ENCODE peak calls at places on chromosomes 3 and 15, in nine cellular contexts. V is NB4, K is gastrocnemius medialis, L is ovary, A is upper lobe of left lung, X is IMR-90, Q is K562, P is testis, W is lower leg skin. M is an unnamed sample.

GRCh38 chr3:194711913-194712312 is 26.2 kb downstream of the FAM43A start:
- DNase-seq in V (no peak), X (peak), K (peak), P (no peak), L (no peak), W (peak), Q (no peak), A (no peak), M (peak)

GRCh38 chr15:77975332-77976119 is 102.0 kb downstream of the TBC1D2B start:
- DNase-seq in Q (no peak), V (no peak), L (peak), A (peak), W (no peak), P (peak), K (no peak), X (no peak), M (no peak)

GRCh38 chr3:140630366-140630765 is 47.5 kb upstream of the TRIM42 start:
- DNase-seq in X (no peak), P (no peak), V (no peak), A (no peak), K (no peak), Q (no peak), W (no peak), L (no peak), M (no peak)

GRCh38 chr15:59438891-59439290 is 905 bp downstream of the FAM81A start:
- DNase-seq in V (no peak), K (no peak), Q (no peak), A (peak), L (peak), W (no peak), P (peak), X (no peak), M (no peak)

GRCh38 chr3:182914341-182914740 is 66.0 kb downstream of the DCUN1D1 start:
- DNase-seq in Q (no peak), V (no peak), X (peak), K (no peak), P (no peak), L (no peak), A (no peak), W (no peak), M (no peak)

GRCh38 chr15:57618325-57618724 is 26.6 kb downstream of the MYZAP start:
- DNase-seq in W (no peak), P (no peak), K (no peak), Q (no peak), A (no peak), X (no peak), V (no peak), L (no peak), M (no peak)

GRCh38 chr3:181782306-181782924 is 70.7 kb downstream of the SOX2 start:
- DNase-seq in A (no peak), Q (peak), V (no peak), K (no peak), L (no peak), W (no peak), P (no peak), X (no peak), M (no peak)

GRCh38 chr3:9715764-9716437 is 12.3 kb downstream of the CPNE9 start:
- DNase-seq in K (peak), X (peak), W (peak), Q (peak), P (peak), V (peak), L (peak), A (no peak), M (peak)

GRCh38 chr3:194689493-194689901 is 3.8 kb downstream of the FAM43A start:
- DNase-seq in W (no peak), K (no peak), X (peak), A (no peak), V (peak), L (no peak), P (no peak), Q (no peak), M (peak)

GRCh38 chr3:45509038-45509767 is 85.3 kb upstream of the LIMD1 start:
- DNase-seq in X (peak), V (peak), Q (no peak), A (no peak), P (no peak), W (no peak), L (no peak), K (no peak), M (no peak)

GRCh38 chr3:160725326-160725725 is 30.7 kb upstream of the PPM1L start:
- DNase-seq in V (no peak), K (no peak), A (no peak), P (no peak), L (no peak), X (no peak), Q (no peak), W (no peak), M (no peak)

GRCh38 chr3:69309810-69310209 is 76.1 kb downstream of the FRMD4B start:
- DNase-seq in V (peak), W (no peak), A (no peak), X (peak), L (no peak), P (no peak), Q (no peak), K (no peak), M (no peak)

GRCh38 chr15:66249623-66250174 is 3.9 kb downstream of the MEGF11 start:
- DNase-seq in K (no peak), P (no peak), A (no peak), W (no peak), L (no peak), Q (no peak), X (no peak), V (no peak), M (no peak)

GRCh38 chr3:122239112-122239511 is 55.6 kb downstream of the CASR start:
- DNase-seq in W (no peak), P (no peak), A (no peak), L (no peak), K (no peak), Q (no peak), V (no peak), X (no peak), M (no peak)

GRCh38 chr3:17967953-17968352 is 225.5 kb upstream of the TBC1D5 start:
- DNase-seq in P (no peak), V (peak), K (no peak), L (no peak), W (no peak), X (no peak), A (no peak), Q (no peak), M (no peak)
- TF ChIP-seq CTCF in P (no peak), V (no peak), K (no peak), L (no peak), W (no peak), X (no peak), A (no peak), Q (no peak), M (no peak)

GRCh38 chr3:30775070-30775469 is 119.4 kb downstream of the GADL1 start:
- DNase-seq in Q (no peak), L (no peak), X (no peak), A (no peak), W (no peak), V (no peak), K (no peak), P (no peak), M (no peak)
- H3K4me3 ChIP-seq in Q (no peak), L (no peak), X (no peak), A (no peak), W (no peak), V (no peak), K (peak), P (no peak), M (no peak)

GRCh38 chr3:156816091-156816793 is 9.9 kb upstream of the LEKR1 start:
- DNase-seq in V (peak), P (peak), L (peak), Q (no peak), A (peak), X (peak), K (peak), W (no peak), M (peak)
- TF ChIP-seq POLR2A in V (no peak), P (no peak), L (no peak), Q (no peak), A (no peak), X (no peak), K (no peak), W (no peak), M (no peak)

GRCh38 chr3:107373896-107374295 is 3.3 kb upstream of the CCDC54 start:
- DNase-seq in X (no peak), P (no peak), L (no peak), A (no peak), V (no peak), Q (no peak), K (no peak), W (no peak), M (no peak)

GRCh38 chr3:107372506-107372905 is 4.7 kb upstream of the CCDC54 start:
- DNase-seq in K (no peak), Q (no peak), A (no peak), X (no peak), L (no peak), P (no peak), W (no peak), V (no peak), M (no peak)

GRCh38 chr3:107369791-107370190 is 7.4 kb upstream of the CCDC54 start:
- DNase-seq in V (no peak), A (no peak), Q (no peak), K (no peak), X (peak), W (no peak), L (no peak), P (no peak), M (no peak)

GRCh38 chr3:107368999-107369398 is 8.2 kb upstream of the CCDC54 start:
- DNase-seq in X (no peak), K (no peak), W (no peak), P (no peak), A (no peak), Q (no peak), L (no peak), V (no peak), M (no peak)

DNA sequence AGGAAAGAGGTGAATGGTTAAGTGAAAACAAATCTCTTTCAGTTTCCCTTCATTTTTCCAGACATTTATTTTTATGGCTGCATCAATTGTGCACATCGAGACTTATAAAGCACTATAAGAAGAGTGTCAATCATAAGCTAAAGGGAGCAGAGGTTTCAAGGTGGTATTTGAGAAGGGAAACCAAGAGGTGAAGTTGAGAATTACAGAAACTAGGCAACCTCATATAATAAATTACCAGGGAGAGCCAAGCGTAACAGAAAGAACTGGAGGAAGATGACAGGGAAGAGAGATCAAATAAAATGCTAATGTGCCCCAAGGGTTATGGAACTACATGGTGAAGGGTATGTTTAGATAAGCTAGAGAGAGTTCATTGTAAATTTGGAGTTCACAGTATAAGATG is 6.3 kb upstream of the CCDC54 start:
- DNase-seq in X (no peak), K (no peak), L (no peak), P (no peak), V (no peak), A (no peak), Q (no peak), W (no peak), M (no peak)
- TF ChIP-seq CTCF in X (no peak), K (no peak), L (no peak), P (no peak), V (no peak), A (no peak), Q (no peak), W (no peak), M (no peak)

GRCh38 chr3:56200251-56200650 is 268.0 kb downstream of the ERC2 start:
- DNase-seq in V (no peak), P (no peak), A (no peak), K (no peak), W (no peak), L (no peak), Q (no peak), X (no peak), M (no peak)
- H3K4me3 ChIP-seq in V (no peak), P (no peak), A (no peak), K (no peak), W (no peak), L (no peak), Q (no peak), X (no peak), M (no peak)